ENCODE peak calls at places on chromosomes 2 and 18, in eight cellular contexts. F is MM.1S; D is IMR-90; O is breast epithelium; I is progenitor cell of endocrine pancreas; W is transverse colon; T is WTC11; P is activated CD8-positive, alpha-beta T cell treated with anti-CD3 and anti-CD28 coated beads for 36 hours. R is an unnamed sample.

GRCh38 chr18:79191956-79192355 is 122.8 kb downstream of the ATP9B start:
- DNase-seq in I (no peak), O (no peak), D (no peak), T (no peak), P (peak; percentile 18), W (no peak), F (peak; percentile 23), R (no peak)

GRCh38 chr2:28338754-28339325 is 53.8 kb upstream of the FOSL2 start:
- DNase-seq in O (no peak), I (no peak), F (no peak), P (no peak), D (no peak), W (no peak), T (no peak), R (no peak)

GRCh38 chr18:10295751-10296150 is 158.7 kb upstream of the APCDD1 start:
- DNase-seq in D (no peak), P (no peak), F (no peak), T (no peak), W (no peak), O (no peak), I (no peak), R (no peak)

GRCh38 chr2:180523629-180524340 is 456.6 kb upstream of the UBE2E3 start:
- DNase-seq in F (no peak), D (peak; percentile 95), T (no peak), W (no peak), P (no peak), I (no peak), O (no peak), R (no peak)

GRCh38 chr18:45025108-45025471 is 344.4 kb downstream of the SETBP1 start:
- DNase-seq in T (no peak), P (no peak), W (no peak), D (no peak), F (no peak), I (no peak), O (no peak), R (no peak)

GRCh38 chr18:59323931-59324622 is 5.6 kb upstream of the CPLX4 start:
- DNase-seq in I (no peak), D (peak; percentile 27), T (no peak), F (no peak), O (no peak), W (no peak), P (no peak), R (no peak)

GRCh38 chr2:58494059-58494458 is 252.9 kb upstream of the FANCL start:
- DNase-seq in T (no peak), F (no peak), D (no peak), P (no peak), O (no peak), W (no peak), I (no peak), R (no peak)

GRCh38 chr2:18740428-18740827 is 151.1 kb upstream of the NT5C1B start:
- DNase-seq in O (no peak), F (no peak), I (no peak), D (peak; percentile 69), P (no peak), T (no peak), W (no peak), R (no peak)

GRCh38 chr2:68412127-68412819 is 47.2 kb downstream of the PLEK start:
- DNase-seq in O (no peak), D (no peak), W (no peak), F (peak; percentile 38), I (no peak), T (no peak), P (no peak), R (no peak)

GRCh38 chr18:35696307-35696706 is 114.8 kb downstream of the GALNT1 start:
- DNase-seq in P (no peak), W (no peak), F (no peak), I (no peak), T (no peak), D (peak; percentile 58), O (no peak), R (no peak)

GRCh38 chr2:16118611-16119590 is 178.6 kb downstream of the MYCN start:
- DNase-seq in P (no peak), I (no peak), F (no peak), W (no peak), O (no peak), T (no peak), D (no peak), R (no peak)

GRCh38 chr2:100196786-100197494 is 54.5 kb upstream of the AFF3 start:
- DNase-seq in I (no peak), T (no peak), W (no peak), F (no peak), O (no peak), D (peak; percentile 11), P (no peak), R (no peak)

GRCh38 chr2:70977605-70978205 is 725 bp upstream of the ANKRD53 start:
- DNase-seq in I (no peak), D (peak; percentile 93), O (peak; percentile 66), T (no peak), P (peak; percentile 67), W (peak; percentile 57), F (peak; percentile 41), R (no peak)

DNA sequence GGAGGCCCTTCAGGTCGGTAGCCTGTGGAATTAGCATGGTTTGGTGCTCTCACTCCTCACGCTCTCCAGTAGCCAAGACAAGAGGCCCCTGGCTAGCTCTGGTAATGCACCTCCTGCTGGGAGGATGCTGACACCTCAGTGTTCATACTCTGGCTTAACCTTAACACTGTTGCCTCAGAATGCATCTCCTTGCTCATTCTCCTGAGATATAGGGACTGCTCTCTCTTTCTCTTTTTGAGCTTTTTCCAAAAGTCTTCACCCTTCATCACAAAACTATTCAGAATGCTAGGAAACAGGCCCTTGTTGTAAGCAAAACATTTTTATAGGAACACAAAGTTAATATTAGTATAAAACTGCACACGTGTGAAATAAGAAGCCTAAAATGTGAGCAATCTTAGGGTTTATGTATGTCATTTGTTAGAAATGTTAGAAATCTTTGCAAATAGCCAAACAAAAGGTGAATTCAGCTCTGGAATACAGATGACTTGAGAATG is 17.3 kb upstream of the IMPA2 start:
- DNase-seq in T (no peak), W (no peak), O (no peak), I (no peak), D (peak; percentile 79), F (no peak), P (no peak), R (no peak)
- TF ChIP-seq CTCF in T (no peak), W (no peak), O (no peak), I (no peak), D (peak; percentile 46), F (no peak), P (no peak), R (no peak)

DNA sequence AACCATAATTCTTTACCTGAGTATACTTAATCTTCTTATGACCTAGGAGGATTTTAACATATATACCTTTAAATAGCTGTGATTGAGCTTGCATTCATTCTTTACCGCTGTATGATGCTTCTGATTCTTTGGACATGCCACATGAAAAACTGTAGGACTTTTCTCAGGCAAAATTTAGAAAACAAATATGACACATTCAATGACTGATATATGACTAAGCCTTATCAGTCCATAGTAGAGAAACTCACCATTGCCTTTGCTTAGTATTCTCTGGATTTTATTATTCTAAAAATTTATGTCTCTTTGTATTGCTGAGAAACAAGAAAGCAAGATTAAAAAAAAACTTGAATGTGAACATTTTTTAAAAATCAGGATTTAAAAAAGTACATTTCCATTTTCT is 3.7 kb downstream of the FAM171B start:
- DNase-seq in P (no peak), I (no peak), W (no peak), D (peak; percentile 51), T (no peak), O (no peak), F (no peak), R (no peak)
- TF ChIP-seq CTCF in P (no peak), I (no peak), W (no peak), D (no peak), T (no peak), O (no peak), F (no peak), R (no peak)

GRCh38 chr2:64793701-64794100 is 140.0 kb upstream of the SERTAD2 start:
- DNase-seq in W (no peak), O (no peak), T (no peak), F (no peak), I (no peak), D (peak; percentile 39), P (no peak), R (no peak)

GRCh38 chr2:64794426-64794995 is 140.8 kb upstream of the SERTAD2 start:
- DNase-seq in W (no peak), P (no peak), F (no peak), I (no peak), D (no peak), T (no peak), O (no peak), R (no peak)

GRCh38 chr2:64792995-64793639 is 139.4 kb upstream of the SERTAD2 start:
- DNase-seq in T (no peak), I (no peak), P (no peak), D (peak; percentile 53), F (no peak), O (no peak), W (no peak), R (no peak)

GRCh38 chr2:64789466-64790320 is 136.0 kb upstream of the SERTAD2 start:
- DNase-seq in T (no peak), W (no peak), F (no peak), P (no peak), O (no peak), I (no peak), D (no peak), R (no peak)

GRCh38 chr2:64792310-64792709 is 138.6 kb upstream of the SERTAD2 start:
- DNase-seq in I (no peak), F (no peak), T (no peak), P (no peak), O (no peak), W (no peak), D (peak; percentile 20), R (no peak)
- TF ChIP-seq CTCF in I (no peak), F (no peak), T (no peak), P (no peak), O (no peak), W (no peak), D (no peak), R (no peak)

GRCh38 chr2:166154685-166155091 is 26.9 kb upstream of the SCN1A start:
- DNase-seq in W (no peak), F (no peak), P (no peak), T (no peak), O (no peak), D (no peak), I (no peak), R (no peak)

GRCh38 chr2:166158546-166158945 is 30.7 kb upstream of the SCN1A start:
- DNase-seq in D (no peak), F (no peak), O (no peak), P (no peak), T (no peak), W (no peak), I (no peak), R (no peak)

GRCh38 chr2:166152064-166152463 is 24.2 kb upstream of the SCN1A start:
- DNase-seq in I (no peak), P (no peak), D (no peak), T (no peak), F (no peak), W (no peak), O (no peak), R (no peak)

GRCh38 chr2:166156985-166157490 is 29.2 kb upstream of the SCN1A start:
- DNase-seq in I (no peak), O (no peak), D (no peak), W (no peak), T (no peak), F (no peak), P (no peak), R (no peak)

DNA sequence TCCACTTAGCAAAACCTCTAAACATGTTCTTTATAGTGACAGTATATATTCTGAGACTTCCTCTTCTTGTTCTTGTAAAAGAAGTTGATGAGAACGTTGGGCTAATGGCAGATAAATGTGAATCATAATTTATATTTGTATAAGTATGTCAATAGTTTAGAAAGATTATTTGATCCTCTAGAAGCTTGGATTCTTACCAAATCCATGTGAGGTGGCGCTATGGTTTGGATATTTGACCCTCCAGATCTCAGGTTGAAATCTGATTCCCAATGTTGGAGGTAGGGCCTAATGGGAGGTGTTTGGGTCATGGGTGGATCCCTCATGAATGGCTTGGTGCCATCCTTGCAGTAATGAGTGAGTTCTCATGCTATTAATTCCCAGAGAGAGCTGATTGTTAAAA is 29.8 kb upstream of the SCN1A start:
- DNase-seq in F (no peak), I (no peak), T (no peak), P (no peak), O (no peak), D (no peak), W (no peak), R (no peak)
- TF ChIP-seq CTCF in F (no peak), I (no peak), T (no peak), P (no peak), O (no peak), D (no peak), W (no peak), R (no peak)